ENCODE peak calls at places on chromosomes 12 and 14, in eight cellular contexts. One of them, this sample, is unnamed.

GRCh38 chr12:4858385-4858784 is 51.3 kb upstream of the KCNA1 start:
- DNase-seq in AG04450: no peak
- DNase-seq in PC-3: no peak
- DNase-seq in upper lobe of left lung: no peak
- DNase-seq in endothelial cell: peak
- DNase-seq in neural progenitor cell: peak
- DNase-seq in heart left ventricle: peak
- DNase-seq in IMR-90: no peak
- DNase-seq in this sample: no peak

GRCh38 chr14:104443391-104444158 is 136.0 kb upstream of the C14orf180 start:
- DNase-seq in AG04450: no peak
- DNase-seq in PC-3: no peak
- DNase-seq in upper lobe of left lung: peak
- DNase-seq in endothelial cell: no peak
- DNase-seq in neural progenitor cell: peak
- DNase-seq in heart left ventricle: no peak
- DNase-seq in IMR-90: no peak
- DNase-seq in this sample: no peak

GRCh38 chr12:45730842-45731336 is 1.4 kb downstream of the ARID2 start:
- DNase-seq in AG04450: no peak
- DNase-seq in PC-3: peak
- DNase-seq in upper lobe of left lung: no peak
- DNase-seq in endothelial cell: peak
- DNase-seq in neural progenitor cell: no peak
- DNase-seq in heart left ventricle: peak
- DNase-seq in IMR-90: peak
- DNase-seq in this sample: no peak

GRCh38 chr14:58517592-58517991 is 90.1 kb downstream of the KIAA0586 start:
- DNase-seq in AG04450: no peak
- DNase-seq in PC-3: no peak
- DNase-seq in upper lobe of left lung: no peak
- DNase-seq in endothelial cell: no peak
- DNase-seq in neural progenitor cell: no peak
- DNase-seq in heart left ventricle: no peak
- DNase-seq in IMR-90: no peak
- DNase-seq in this sample: no peak

GRCh38 chr12:107225626-107226025 is 132.3 kb upstream of the CRY1 start:
- DNase-seq in AG04450: no peak
- DNase-seq in PC-3: peak
- DNase-seq in upper lobe of left lung: no peak
- DNase-seq in endothelial cell: peak
- DNase-seq in neural progenitor cell: peak
- DNase-seq in heart left ventricle: no peak
- DNase-seq in IMR-90: peak
- DNase-seq in this sample: no peak

GRCh38 chr14:102785598-102785963 is 8.3 kb downstream of the TRAF3 start:
- DNase-seq in AG04450: no peak
- DNase-seq in PC-3: no peak
- DNase-seq in upper lobe of left lung: no peak
- DNase-seq in endothelial cell: no peak
- DNase-seq in neural progenitor cell: no peak
- DNase-seq in heart left ventricle: no peak
- DNase-seq in IMR-90: no peak
- DNase-seq in this sample: no peak

GRCh38 chr12:95339086-95339788 is 121.6 kb downstream of the VEZT start:
- DNase-seq in AG04450: no peak
- DNase-seq in PC-3: peak
- DNase-seq in upper lobe of left lung: no peak
- DNase-seq in endothelial cell: no peak
- DNase-seq in neural progenitor cell: no peak
- DNase-seq in heart left ventricle: no peak
- DNase-seq in IMR-90: no peak
- DNase-seq in this sample: no peak

GRCh38 chr12:67541625-67541991 is 106.9 kb upstream of the DYRK2 start:
- DNase-seq in AG04450: no peak
- DNase-seq in PC-3: no peak
- DNase-seq in upper lobe of left lung: no peak
- DNase-seq in endothelial cell: no peak
- DNase-seq in neural progenitor cell: no peak
- DNase-seq in heart left ventricle: no peak
- DNase-seq in IMR-90: no peak
- DNase-seq in this sample: no peak

GRCh38 chr12:39830862-39831520 is 211.4 kb upstream of the ABCD2 start:
- DNase-seq in AG04450: no peak
- DNase-seq in PC-3: no peak
- DNase-seq in upper lobe of left lung: no peak
- DNase-seq in endothelial cell: no peak
- DNase-seq in neural progenitor cell: no peak
- DNase-seq in heart left ventricle: no peak
- DNase-seq in IMR-90: no peak
- DNase-seq in this sample: no peak

GRCh38 chr12:4269279-4269991 is 4.1 kb upstream of the CCND2 start:
- DNase-seq in AG04450: no peak
- DNase-seq in PC-3: no peak
- DNase-seq in upper lobe of left lung: peak
- DNase-seq in endothelial cell: peak
- DNase-seq in neural progenitor cell: peak
- DNase-seq in heart left ventricle: peak
- DNase-seq in IMR-90: peak
- DNase-seq in this sample: no peak

GRCh38 chr12:113757223-113758002 is 208.7 kb downstream of the RBM19 start:
- DNase-seq in AG04450: no peak
- DNase-seq in PC-3: peak
- DNase-seq in upper lobe of left lung: no peak
- DNase-seq in endothelial cell: no peak
- DNase-seq in neural progenitor cell: peak
- DNase-seq in heart left ventricle: no peak
- DNase-seq in IMR-90: no peak
- DNase-seq in this sample: no peak

GRCh38 chr12:80632835-80633234 is 74.6 kb upstream of the MYF6 start:
- DNase-seq in AG04450: no peak
- DNase-seq in PC-3: peak
- DNase-seq in upper lobe of left lung: no peak
- DNase-seq in endothelial cell: peak
- DNase-seq in neural progenitor cell: peak
- DNase-seq in heart left ventricle: no peak
- DNase-seq in IMR-90: no peak
- DNase-seq in this sample: no peak

GRCh38 chr12:91109148-91109564 is 2.1 kb downstream of the LUM start:
- DNase-seq in AG04450: no peak
- DNase-seq in PC-3: peak
- DNase-seq in upper lobe of left lung: no peak
- DNase-seq in endothelial cell: peak
- DNase-seq in neural progenitor cell: peak
- DNase-seq in heart left ventricle: peak
- DNase-seq in IMR-90: peak
- DNase-seq in this sample: no peak

DNA sequence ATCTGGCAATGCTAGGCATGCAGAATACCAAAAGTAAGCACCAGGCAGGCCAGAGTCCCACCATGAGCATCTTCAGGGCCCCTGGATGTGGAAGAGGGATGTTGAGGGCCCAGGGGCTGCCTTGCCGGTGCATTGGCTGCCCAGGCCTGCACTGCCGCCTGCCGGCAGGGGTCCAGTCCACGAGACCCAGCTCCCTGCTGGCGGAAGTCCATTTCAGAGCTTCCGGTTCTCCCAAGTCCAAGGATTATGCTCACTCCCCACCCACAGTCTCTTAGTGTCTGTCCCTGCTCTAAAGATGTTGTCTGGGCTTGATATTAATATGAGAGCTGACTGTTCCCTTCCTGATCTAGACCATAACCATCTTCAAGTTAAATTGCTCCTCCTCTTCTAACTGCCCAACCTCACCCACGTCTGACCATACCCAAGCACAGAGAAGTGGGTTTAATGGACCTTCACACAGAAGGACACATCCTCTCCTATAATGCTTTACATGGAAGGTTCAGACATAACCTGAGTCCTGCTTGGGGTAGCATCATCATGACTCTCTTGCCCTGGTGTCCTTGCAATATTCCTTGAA is 117.4 kb downstream of the DAD1 start:
- DNase-seq in AG04450: no peak
- DNase-seq in PC-3: peak
- DNase-seq in upper lobe of left lung: peak
- DNase-seq in endothelial cell: peak
- DNase-seq in neural progenitor cell: peak
- DNase-seq in heart left ventricle: peak
- DNase-seq in IMR-90: peak
- DNase-seq in this sample: no peak
- TF ChIP-seq CTCF in AG04450: peak
- TF ChIP-seq CTCF in PC-3: peak
- TF ChIP-seq CTCF in upper lobe of left lung: peak
- TF ChIP-seq CTCF in endothelial cell: peak
- TF ChIP-seq CTCF in neural progenitor cell: peak
- TF ChIP-seq CTCF in heart left ventricle: peak
- TF ChIP-seq CTCF in IMR-90: peak
- TF ChIP-seq CTCF in this sample: peak

DNA sequence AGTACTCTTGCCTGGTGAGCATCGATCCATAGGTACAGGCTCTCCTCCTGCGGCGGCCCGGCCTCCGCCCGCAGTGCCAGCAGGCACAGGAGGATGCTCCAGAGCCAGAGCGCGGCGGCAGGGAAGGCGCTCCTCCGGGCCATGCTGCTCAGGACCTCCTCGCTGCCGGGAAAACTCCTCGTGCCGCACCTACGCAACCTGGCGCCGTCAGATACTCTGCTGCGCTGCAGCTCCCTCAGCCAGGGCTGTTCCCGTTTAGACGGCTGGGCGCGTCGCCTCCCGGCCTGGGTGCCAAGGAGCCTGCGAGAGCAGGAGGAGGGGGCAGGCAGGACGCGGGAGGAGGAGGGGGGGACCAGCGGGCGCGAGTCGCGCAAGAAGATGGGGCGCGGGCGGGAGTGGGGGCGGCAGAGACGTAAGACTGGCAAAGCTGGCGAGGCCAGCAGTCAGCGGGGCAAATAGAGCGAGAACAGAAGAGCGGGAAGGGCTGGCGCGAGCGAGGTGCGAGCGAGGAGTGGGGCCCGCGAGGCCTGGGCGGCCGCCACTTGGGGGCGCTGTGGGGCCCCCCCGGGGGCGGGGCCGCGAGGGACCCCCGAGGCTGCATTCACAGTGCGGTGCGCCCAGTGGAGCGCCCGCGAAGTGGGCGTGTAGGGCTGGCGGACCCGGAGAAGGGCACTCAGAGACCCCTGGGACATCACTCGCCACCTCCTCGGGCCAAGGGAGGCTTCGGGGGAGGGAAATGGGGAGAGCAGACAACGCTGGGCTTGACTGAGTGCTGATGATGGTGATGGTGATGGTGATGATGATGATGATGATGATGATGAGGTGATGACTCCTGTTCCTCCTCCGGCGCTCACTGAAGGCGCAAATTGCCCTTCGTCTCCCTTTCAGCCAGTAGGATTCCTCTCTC is at the start of gene WIF1:
- DNase-seq in AG04450: no peak
- DNase-seq in PC-3: peak
- DNase-seq in upper lobe of left lung: peak
- DNase-seq in endothelial cell: peak
- DNase-seq in neural progenitor cell: peak
- DNase-seq in heart left ventricle: no peak
- DNase-seq in IMR-90: no peak
- DNase-seq in this sample: peak
- TF ChIP-seq CTCF in AG04450: peak
- TF ChIP-seq CTCF in PC-3: peak
- TF ChIP-seq CTCF in upper lobe of left lung: peak
- TF ChIP-seq CTCF in endothelial cell: peak
- TF ChIP-seq CTCF in neural progenitor cell: peak
- TF ChIP-seq CTCF in heart left ventricle: peak
- TF ChIP-seq CTCF in IMR-90: peak
- TF ChIP-seq CTCF in this sample: peak

DNA sequence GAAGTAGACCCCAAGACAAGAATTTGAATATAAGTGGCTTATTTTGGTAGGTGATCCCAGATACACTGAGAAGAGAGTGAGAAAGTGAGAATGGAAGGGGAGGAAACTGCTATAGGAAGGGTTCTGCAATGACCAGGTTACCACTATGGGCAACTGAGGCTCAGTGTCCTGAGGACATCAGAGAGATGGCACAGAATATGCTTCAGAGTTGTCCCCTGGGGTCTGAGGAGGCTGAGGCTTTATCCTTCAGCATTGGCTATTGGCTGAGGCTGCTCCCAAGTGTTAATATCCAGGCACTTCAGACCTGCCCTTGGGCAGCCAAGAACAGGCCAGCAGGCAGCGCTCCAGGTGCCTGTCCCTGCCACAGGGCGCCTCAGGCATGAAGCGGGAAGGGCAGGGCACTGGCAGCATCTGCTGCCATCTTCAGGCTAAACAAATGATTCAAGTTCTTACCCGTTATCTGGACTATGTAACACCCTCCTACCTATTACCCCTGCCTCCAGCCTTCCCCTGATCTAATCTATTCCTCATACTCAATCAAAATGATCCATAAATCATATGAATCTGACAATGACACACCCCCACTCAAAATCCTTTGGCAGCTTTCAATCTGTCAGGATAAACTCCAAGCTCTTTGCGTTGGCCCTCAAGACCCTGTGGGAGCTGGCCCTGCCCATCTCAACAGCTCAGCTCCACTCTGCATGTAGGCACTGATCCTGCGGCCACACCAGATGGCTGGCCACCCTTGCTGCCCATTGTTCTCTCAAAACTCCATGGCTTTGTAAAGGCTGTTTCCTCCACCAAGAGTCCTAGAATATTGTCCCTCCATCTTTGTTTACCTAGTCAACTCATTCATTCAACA is 42.4 kb downstream of the CKAP4 start:
- DNase-seq in AG04450: no peak
- DNase-seq in PC-3: peak
- DNase-seq in upper lobe of left lung: peak
- DNase-seq in endothelial cell: no peak
- DNase-seq in neural progenitor cell: peak
- DNase-seq in heart left ventricle: peak
- DNase-seq in IMR-90: no peak
- DNase-seq in this sample: no peak
- TF ChIP-seq CTCF in AG04450: no peak
- TF ChIP-seq CTCF in PC-3: peak
- TF ChIP-seq CTCF in upper lobe of left lung: no peak
- TF ChIP-seq CTCF in endothelial cell: no peak
- TF ChIP-seq CTCF in neural progenitor cell: peak
- TF ChIP-seq CTCF in heart left ventricle: peak
- TF ChIP-seq CTCF in IMR-90: peak
- TF ChIP-seq CTCF in this sample: peak

DNA sequence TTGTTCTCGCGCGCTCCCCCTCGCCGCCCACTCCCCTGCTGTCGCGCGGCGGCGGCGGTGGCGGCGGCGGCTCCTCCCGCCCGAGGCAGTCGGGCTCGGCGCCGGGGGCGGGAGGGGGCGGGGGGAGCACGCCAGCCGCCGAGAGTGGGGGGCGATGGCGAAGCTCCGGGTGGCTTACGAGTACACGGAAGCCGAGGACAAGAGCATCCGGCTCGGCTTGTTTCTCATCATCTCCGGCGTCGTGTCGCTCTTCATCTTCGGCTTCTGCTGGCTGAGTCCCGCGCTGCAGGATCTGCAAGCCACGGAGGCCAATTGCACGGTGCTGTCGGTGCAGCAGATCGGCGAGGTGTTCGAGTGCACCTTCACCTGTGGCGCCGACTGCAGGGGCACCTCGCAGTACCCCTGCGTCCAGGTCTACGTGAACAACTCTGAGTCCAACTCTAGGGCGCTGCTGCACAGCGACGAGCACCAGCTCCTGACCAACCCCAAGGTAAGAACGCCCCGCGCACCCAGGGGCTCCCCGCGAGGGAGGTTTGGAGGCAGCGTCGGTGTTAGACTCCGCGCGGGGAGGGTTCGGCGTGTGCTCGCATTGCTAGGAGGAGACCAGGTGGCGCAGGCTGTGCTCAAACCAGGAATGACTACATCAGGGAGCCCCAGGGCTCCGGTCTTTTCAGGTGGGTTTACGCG is 634 bp downstream of the KCNMB4 start:
- DNase-seq in AG04450: peak
- DNase-seq in PC-3: peak
- DNase-seq in upper lobe of left lung: peak
- DNase-seq in endothelial cell: peak
- DNase-seq in neural progenitor cell: peak
- DNase-seq in heart left ventricle: peak
- DNase-seq in IMR-90: peak
- DNase-seq in this sample: peak
- TF ChIP-seq CTCF in AG04450: no peak
- TF ChIP-seq CTCF in PC-3: no peak
- TF ChIP-seq CTCF in upper lobe of left lung: no peak
- TF ChIP-seq CTCF in endothelial cell: no peak
- TF ChIP-seq CTCF in neural progenitor cell: no peak
- TF ChIP-seq CTCF in heart left ventricle: no peak
- TF ChIP-seq CTCF in IMR-90: no peak
- TF ChIP-seq CTCF in this sample: no peak